ENCODE peak calls at places on chromosomes 12 and 14, in six cellular contexts. I, S, L, U, G and D are unnamed samples.

GRCh38 chr14:60573943-60574496 is 65.1 kb downstream of the SIX6 start:
- DNase-seq in I (no peak), S (peak), L (no peak), U (no peak), G (no peak), D (no peak)

GRCh38 chr12:6745751-6746525 is 7.0 kb downstream of the MLF2 start:
- DNase-seq in I (no peak), S (no peak), L (no peak), U (no peak), G (peak), D (no peak)

GRCh38 chr14:100375273-100375962 is 52.3 kb downstream of the SLC25A47 start:
- DNase-seq in I (peak), S (peak), L (peak), U (peak), G (peak), D (peak)

GRCh38 chr14:64732536-64733120 is 28.4 kb downstream of the PLEKHG3 start:
- DNase-seq in I (no peak), S (no peak), L (no peak), U (no peak), G (no peak), D (no peak)

GRCh38 chr12:19168634-19169033 is 39.1 kb downstream of the PLEKHA5 start:
- DNase-seq in I (no peak), S (no peak), L (peak), U (no peak), G (no peak), D (no peak)

GRCh38 chr12:64064240-64064639 is 157.9 kb downstream of the KICS2 start:
- DNase-seq in I (no peak), S (no peak), L (no peak), U (no peak), G (no peak), D (no peak)

GRCh38 chr12:68375701-68376469 is 43.7 kb upstream of the MDM1 start:
- DNase-seq in I (no peak), S (peak), L (no peak), U (no peak), G (no peak), D (no peak)

GRCh38 chr12:15629108-15629507 is 160.1 kb downstream of the EPS8 start:
- DNase-seq in I (peak), S (peak), L (peak), U (no peak), G (peak), D (peak)

GRCh38 chr12:54356228-54356627 is 8.1 kb downstream of the GPR84 start:
- DNase-seq in I (no peak), S (no peak), L (no peak), U (no peak), G (no peak), D (no peak)